ENCODE peak calls at places on chromosomes 6 and 20, in eight cellular contexts. X is CD4-positive, alpha-beta T cell; P is GM20000; W is ecto neural progenitor cell; H is glutamatergic neuron; U is RPMI8226; L is NCI-H2081; M is ELR. T is an unnamed sample.

GRCh38 chr6:329888-330691 is 37.8 kb downstream of the DUSP22 start:
- DNase-seq in L (no peak), W (no peak), P (no peak), M (peak; percentile 5), U (peak; percentile 54), H (no peak), X (no peak), T (no peak)

GRCh38 chr6:108883172-108883571 is 35.0 kb downstream of the ARMC2 start:
- DNase-seq in U (no peak), M (no peak), H (no peak), L (no peak), W (no peak), P (peak; percentile 20), X (no peak), T (no peak)

GRCh38 chr6:75750925-75751324 is 1.9 kb downstream of the MYO6 start:
- DNase-seq in P (no peak), L (no peak), U (no peak), X (no peak), W (no peak), M (no peak), H (no peak), T (no peak)

GRCh38 chr20:33832113-33832853 is 21.1 kb downstream of the CHMP4B start:
- DNase-seq in W (peak; percentile 52), H (no peak), M (no peak), P (no peak), U (no peak), X (no peak), L (no peak), T (no peak)

GRCh38 chr6:149471801-149472200 is 13.0 kb downstream of the ZC3H12D start:
- DNase-seq in W (no peak), M (no peak), H (no peak), U (peak; percentile 63), P (no peak), L (no peak), X (no peak), T (no peak)

GRCh38 chr6:46476301-46476700 is 14.9 kb downstream of the RCAN2 start:
- DNase-seq in W (no peak), H (no peak), X (no peak), M (no peak), P (no peak), L (no peak), U (no peak), T (no peak)

GRCh38 chr6:163401039-163401885 is 13.3 kb upstream of the QKI start:
- DNase-seq in W (no peak), H (no peak), L (no peak), P (no peak), X (no peak), U (no peak), M (no peak), T (no peak)

GRCh38 chr6:5936140-5936539 is 70.6 kb downstream of the NRN1 start:
- DNase-seq in X (no peak), H (no peak), M (no peak), U (no peak), P (no peak), L (no peak), W (no peak), T (peak; percentile 86)

GRCh38 chr6:30743099-30744053 is 889 bp upstream of the FLOT1 start:
- DNase-seq in X (peak; percentile 26), W (no peak), U (peak; percentile 42), L (no peak), H (peak; percentile 35), P (peak; percentile 49), M (peak; percentile 52), T (peak; percentile 57)

GRCh38 chr20:37395921-37396519 is 50.1 kb downstream of the SRC start:
- DNase-seq in H (peak; percentile 94), X (no peak), L (no peak), M (no peak), P (no peak), W (peak; percentile 89), U (no peak), T (no peak)

GRCh38 chr6:150276168-150276958 is 92.4 kb upstream of the IYD start:
- DNase-seq in M (no peak), P (no peak), H (no peak), W (no peak), X (no peak), L (no peak), U (no peak), T (no peak)